ENCODE peak calls at places on chromosomes 16 and 17, in eight cellular contexts. D, Q, M, K, Z, E, H and I are unnamed samples.

GRCh38 chr16:72084445-72084844 is 9.0 kb downstream of the TXNL4B start:
- DNase-seq in D (no peak), Q (no peak), M (no peak), K (no peak), Z (no peak), E (no peak), H (no peak), I (no peak)

GRCh38 chr17:41466988-41467387 is at the start of gene KRT32:
- DNase-seq in D (no peak), Q (no peak), M (no peak), K (no peak), Z (no peak), E (no peak), H (no peak), I (no peak)

GRCh38 chr16:84841787-84842300 is 22.1 kb downstream of the CRISPLD2 start:
- DNase-seq in D (peak; percentile 94), Q (peak; percentile 72), M (peak; percentile 71), K (no peak), Z (no peak), E (no peak), H (peak; percentile 33), I (peak; percentile 59)

GRCh38 chr16:10314811-10315210 is 71.0 kb upstream of the ATF7IP2 start:
- DNase-seq in D (peak; percentile 39), Q (no peak), M (no peak), K (no peak), Z (no peak), E (no peak), H (peak; percentile 8), I (no peak)

GRCh38 chr16:1475552-1476114 is 805 bp upstream of the CLCN7 start:
- DNase-seq in D (no peak), Q (no peak), M (no peak), K (no peak), Z (no peak), E (no peak), H (no peak), I (peak; percentile 49)

GRCh38 chr17:77476920-77477805 is 336.4 kb downstream of the SEC14L1 start:
- DNase-seq in D (peak; percentile 59), Q (peak; percentile 77), M (peak; percentile 39), K (no peak), Z (peak; percentile 91), E (peak; percentile 60), H (peak; percentile 91), I (peak; percentile 20)

GRCh38 chr17:76132574-76133338 is 8.3 kb downstream of the FOXJ1 start:
- DNase-seq in D (peak; percentile 71), Q (peak; percentile 76), M (peak; percentile 77), K (no peak), Z (no peak), E (no peak), H (no peak), I (peak; percentile 69)

GRCh38 chr17:8362651-8363332 is 13.7 kb downstream of the KRABD2 start:
- DNase-seq in D (no peak), Q (no peak), M (no peak), K (no peak), Z (no peak), E (no peak), H (no peak), I (no peak)

GRCh38 chr17:1053661-1054360 is 56.9 kb downstream of the TIMM22 start:
- DNase-seq in D (no peak), Q (no peak), M (no peak), K (peak; percentile 58), Z (no peak), E (no peak), H (no peak), I (no peak)

GRCh38 chr17:74201250-74201649 is 2.2 kb upstream of the RPL38 start:
- DNase-seq in D (no peak), Q (no peak), M (no peak), K (no peak), Z (no peak), E (no peak), H (no peak), I (no peak)

GRCh38 chr16:85046472-85046916 is 18.9 kb downstream of the KIAA0513 start:
- DNase-seq in D (no peak), Q (no peak), M (no peak), K (no peak), Z (no peak), E (no peak), H (no peak), I (no peak)

GRCh38 chr16:50425044-50425443 is 56.3 kb upstream of the BRD7 start:
- DNase-seq in D (no peak), Q (no peak), M (no peak), K (no peak), Z (no peak), E (no peak), H (no peak), I (no peak)

GRCh38 chr17:82586576-82587233 is 61.5 kb downstream of the WDR45B start:
- DNase-seq in D (no peak), Q (no peak), M (no peak), K (no peak), Z (no peak), E (no peak), H (no peak), I (no peak)

GRCh38 chr17:82583720-82584234 is 64.2 kb downstream of the FOXK2 start:
- DNase-seq in D (no peak), Q (no peak), M (peak; percentile 78), K (no peak), Z (no peak), E (peak; percentile 29), H (no peak), I (no peak)

GRCh38 chr17:82587234-82588086 is 60.8 kb downstream of the WDR45B start:
- DNase-seq in D (no peak), Q (no peak), M (no peak), K (no peak), Z (no peak), E (no peak), H (no peak), I (no peak)

GRCh38 chr17:82582208-82582607 is 62.7 kb downstream of the FOXK2 start:
- DNase-seq in D (no peak), Q (no peak), M (no peak), K (no peak), Z (no peak), E (no peak), H (no peak), I (no peak)

GRCh38 chr17:82582709-82583108 is 63.2 kb downstream of the FOXK2 start:
- DNase-seq in D (no peak), Q (no peak), M (no peak), K (no peak), Z (no peak), E (no peak), H (no peak), I (no peak)
- H3K36me3 ChIP-seq in D (peaks cover 20% of the 10 kb centered on the region), Q (peaks cover 10% of the 10 kb centered on the region), M (peaks cover 8% of the 10 kb centered on the region), K (peaks cover 34% of the 10 kb centered on the region), Z (peaks cover 47% of the 10 kb centered on the region), E (peaks cover 39% of the 10 kb centered on the region), H (peaks cover 44% of the 10 kb centered on the region), I (peaks cover 5% of the 10 kb centered on the region)

GRCh38 chr16:68267612-68268405 is 3.5 kb downstream of the SLC7A6 start:
- DNase-seq in D (peak; percentile 80), Q (no peak), M (no peak), K (no peak), Z (no peak), E (no peak), H (no peak), I (no peak)

GRCh38 chr16:68259421-68259820 is 4.9 kb upstream of the SLC7A6 start:
- DNase-seq in D (no peak), Q (no peak), M (no peak), K (no peak), Z (no peak), E (no peak), H (no peak), I (no peak)

GRCh38 chr16:68265078-68265925 is 976 bp downstream of the SLC7A6 start:
- DNase-seq in D (peak; percentile 86), Q (peak; percentile 43), M (peak; percentile 83), K (no peak), Z (peak; percentile 86), E (peak; percentile 46), H (peak; percentile 56), I (no peak)

GRCh38 chr16:68264128-68265077 is at the start of gene SLC7A6:
- DNase-seq in D (peak; percentile 78), Q (peak; percentile 42), M (peak; percentile 71), K (peak; percentile 95), Z (peak; percentile 78), E (peak; percentile 80), H (peak; percentile 93), I (peak; percentile 58)

DNA sequence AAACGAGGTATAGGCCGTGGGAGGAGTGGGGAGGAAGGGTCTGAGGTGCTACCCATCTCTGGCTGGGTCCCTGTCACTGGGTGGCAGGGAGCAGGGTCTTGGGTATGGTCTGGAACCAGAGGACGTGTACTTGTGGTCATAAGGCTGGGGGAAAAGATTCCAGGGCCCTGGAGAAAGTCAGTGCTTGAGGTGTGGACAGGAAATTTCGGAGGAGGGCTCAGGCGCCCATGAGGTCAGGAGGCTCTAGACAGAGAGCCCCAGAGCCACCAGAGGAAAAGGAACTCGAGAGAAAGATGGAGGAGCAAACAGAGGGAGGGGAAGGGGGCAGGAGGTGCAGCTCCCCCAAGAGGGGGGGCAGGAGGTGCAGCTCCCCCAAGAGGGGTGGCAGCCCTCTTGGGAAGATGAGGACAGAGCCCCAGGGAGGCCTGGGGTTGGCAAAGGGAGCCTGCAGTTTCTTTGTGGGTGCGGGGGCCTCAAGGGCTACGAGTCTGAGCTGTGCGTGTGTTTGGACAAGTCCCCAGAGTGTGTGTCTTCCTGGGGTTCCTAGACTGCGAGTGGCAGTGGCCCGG is 683 bp upstream of the SLC7A6 start:
- DNase-seq in D (no peak), Q (no peak), M (no peak), K (no peak), Z (no peak), E (no peak), H (no peak), I (no peak)
- H3K27ac ChIP-seq in D (peak overlapping the region; percentile 81), Q (peak overlapping the region; percentile 97), M (peak overlapping the region; percentile 99), K (peak overlapping the region; percentile 97), Z (peak overlapping the region; percentile 100), E (peak overlapping the region; percentile 77), H (peak overlapping the region; percentile 87), I (peak overlapping the region; percentile 36)

GRCh38 chr17:80677214-80677756 is 132.6 kb downstream of the RPTOR start:
- DNase-seq in D (no peak), Q (no peak), M (no peak), K (no peak), Z (no peak), E (no peak), H (no peak), I (no peak)

GRCh38 chr17:80676096-80676466 is 131.4 kb downstream of the RPTOR start:
- DNase-seq in D (no peak), Q (no peak), M (no peak), K (no peak), Z (no peak), E (no peak), H (no peak), I (no peak)

GRCh38 chr17:80676564-80676963 is 131.9 kb downstream of the RPTOR start:
- DNase-seq in D (no peak), Q (no peak), M (no peak), K (no peak), Z (no peak), E (no peak), H (no peak), I (no peak)

GRCh38 chr17:80679816-80680215 is 135.2 kb downstream of the RPTOR start:
- DNase-seq in D (peak; percentile 60), Q (no peak), M (no peak), K (no peak), Z (no peak), E (no peak), H (no peak), I (no peak)

GRCh38 chr17:80678621-80679020 is 134.0 kb downstream of the RPTOR start:
- DNase-seq in D (peak; percentile 71), Q (no peak), M (no peak), K (no peak), Z (no peak), E (no peak), H (no peak), I (no peak)
- H3K4me3 ChIP-seq in D (no peak overlapping the region), Q (no peak overlapping the region), M (no peak overlapping the region), K (no peak overlapping the region), Z (no peak overlapping the region), E (no peak overlapping the region), H (no peak overlapping the region), I (no peak overlapping the region)

GRCh38 chr17:82563318-82563717 is 43.8 kb downstream of the FOXK2 start:
- DNase-seq in D (no peak), Q (no peak), M (no peak), K (no peak), Z (no peak), E (no peak), H (peak; percentile 24), I (no peak)
- H3K36me3 ChIP-seq in D (peaks cover 5% of the 10 kb centered on the region), Q (no peaks in the 10 kb centered on the region), M (peaks cover 12% of the 10 kb centered on the region), K (peaks cover 43% of the 10 kb centered on the region), Z (peaks cover 37% of the 10 kb centered on the region), E (peaks cover 11% of the 10 kb centered on the region), H (peaks cover 19% of the 10 kb centered on the region), I (no peaks in the 10 kb centered on the region)